ENCODE peak calls at places on chromosomes 4 and X, in five cellular contexts. E is SW480; Y is glutamatergic neuron; T is lower leg skin; D is activated gamma-delta T cell treated with anti-CD3 and anti-CD28 coated beads, Interleukin-2, amount 50 U/mL, for 16 hours. K is an unnamed sample.

GRCh38 chr4:125826801-125827200 is 512.0 kb downstream of the FAT4 start:
- DNase-seq in Y (no peak), T (no peak), D (no peak), E (no peak), K (no peak)

GRCh38 chr4:177464026-177464425 is 21.8 kb upstream of the AGA start:
- DNase-seq in D (no peak), T (no peak), Y (no peak), E (no peak), K (no peak)

GRCh38 chrX:106331606-106332005 is 163.5 kb downstream of the PWWP3B start:
- DNase-seq in T (no peak), E (no peak), Y (no peak), D (no peak), K (no peak)

GRCh38 chr4:72582853-72583252 is 13.8 kb upstream of the ADAMTS3 start:
- DNase-seq in D (no peak), Y (no peak), T (no peak), E (no peak), K (no peak)

GRCh38 chr4:78529569-78530209 is 21.9 kb upstream of the ANXA3 start:
- DNase-seq in T (no peak), Y (no peak), D (no peak), E (peak; percentile 69), K (no peak)

GRCh38 chr4:17206829-17207773 is 304.8 kb downstream of the QDPR start:
- DNase-seq in Y (no peak), E (no peak), D (no peak), T (no peak), K (no peak)

GRCh38 chr4:140130677-140131076 is 23.3 kb downstream of the MAML3 start:
- DNase-seq in T (no peak), D (no peak), E (peak; percentile 74), Y (no peak), K (no peak)

GRCh38 chrX:150731795-150732194 is 38.6 kb downstream of the MTMR1 start:
- DNase-seq in T (no peak), Y (no peak), E (no peak), D (no peak), K (no peak)

GRCh38 chr4:185145572-185145971 is 2.5 kb downstream of the SLC25A4 start:
- DNase-seq in Y (no peak), D (no peak), E (no peak), T (no peak), K (no peak)

GRCh38 chr4:140047017-140047640 is 106.9 kb downstream of the MAML3 start:
- DNase-seq in D (no peak), Y (no peak), T (no peak), E (no peak), K (no peak)

GRCh38 chrX:482702-483203 is 96.0 kb upstream of the PPP2R3B start:
- DNase-seq in D (no peak), T (no peak), Y (no peak), E (no peak), K (no peak)

GRCh38 chr4:101020956-101021355 is 326.4 kb downstream of the PPP3CA start:
- DNase-seq in E (peak; percentile 43), D (no peak), T (no peak), Y (no peak), K (peak; percentile 3)

GRCh38 chrX:41923925-41924693 is 755 bp upstream of the CASK start:
- DNase-seq in E (peak; percentile 79), Y (no peak), T (no peak), D (no peak), K (peak; percentile 43)

GRCh38 chr4:121127100-121127499 is 37.0 kb downstream of the TNIP3 start:
- DNase-seq in Y (no peak), T (no peak), D (no peak), E (no peak), K (no peak)